ENCODE peak calls at places on chromosomes 4 and X, in four cellular contexts. K is tibial artery, L is transverse colon, M is OCI-LY7. U is an unnamed sample.

GRCh38 chr4:182062936-182063335 is 180.3 kb upstream of the TENM3 start:
- DNase-seq in K (no peak), L (no peak), M (no peak), U (no peak)

GRCh38 chrX:132181364-132181763 is 37.9 kb downstream of the RAP2C start:
- DNase-seq in L (peak), M (no peak), K (no peak), U (no peak)

GRCh38 chrX:151724563-151725337 is 8.9 kb downstream of the FATE1 start:
- DNase-seq in K (no peak), L (no peak), M (no peak), U (no peak)

GRCh38 chr4:148782284-148782683 is 340.1 kb upstream of the NR3C2 start:
- DNase-seq in K (no peak), L (no peak), M (no peak), U (no peak)

GRCh38 chrX:130680164-130681035 is 222.6 kb downstream of the ENOX2 start:
- DNase-seq in M (no peak), K (no peak), L (no peak), U (no peak)

GRCh38 chrX:70262952-70263567 is 3.1 kb upstream of the P2RY4 start:
- DNase-seq in K (no peak), L (peak), M (peak), U (peak)

GRCh38 chr4:140092094-140092820 is 61.7 kb downstream of the MAML3 start:
- DNase-seq in M (no peak), L (peak), K (no peak), U (peak)

GRCh38 chr4:74181225-74181624 is 23.3 kb downstream of the MTHFD2L start:
- DNase-seq in K (no peak), M (no peak), L (no peak), U (no peak)

GRCh38 chr4:154004859-154005520 is 216.1 kb upstream of the SFRP2 start:
- DNase-seq in K (no peak), L (no peak), M (no peak), U (no peak)

GRCh38 chr4:77434299-77435092 is 171.1 kb upstream of the CXCL13 start:
- DNase-seq in L (no peak), K (peak), M (no peak), U (no peak)
- H3K27ac ChIP-seq in L (no peak), K (peak), M (no peak), U (no peak)

DNA sequence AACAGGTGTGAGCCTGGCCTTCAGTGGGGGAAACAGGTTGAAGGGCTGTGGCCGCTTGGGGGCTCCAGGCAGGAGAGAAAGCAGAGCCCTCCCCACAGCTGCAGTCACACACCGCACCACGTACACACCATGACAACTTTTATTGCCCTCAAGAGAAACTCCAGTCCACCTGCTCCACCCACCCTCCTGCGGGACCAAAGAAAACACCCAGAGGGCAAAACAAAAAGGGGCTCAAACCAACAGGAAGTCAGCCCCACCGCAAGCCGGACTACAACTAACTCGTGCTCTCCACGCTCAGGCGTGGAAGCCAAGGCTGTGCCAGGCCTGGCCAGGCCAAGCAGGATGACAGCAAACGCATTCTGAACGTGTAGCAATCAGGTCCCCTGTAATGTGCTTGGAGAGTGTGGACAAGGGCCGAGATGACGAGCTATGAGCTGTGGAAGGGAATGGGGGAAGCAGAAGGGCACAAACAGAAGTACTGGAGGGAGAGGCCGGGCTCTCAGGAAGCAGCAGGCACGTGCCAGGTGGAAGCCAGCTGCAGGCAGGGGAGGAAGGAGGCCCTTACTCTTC is 12.7 kb downstream of the SLC6A8 start:
- DNase-seq in L (no peak), K (no peak), M (no peak), U (no peak)
- H3K27ac ChIP-seq in L (peak), K (peak), M (no peak), U (no peak)

GRCh38 chrX:45472968-45473367 is 272.3 kb upstream of the DIPK2B start:
- DNase-seq in M (no peak), L (no peak), K (no peak), U (no peak)
- H3K27ac ChIP-seq in M (no peak), L (no peak), K (no peak), U (no peak)

DNA sequence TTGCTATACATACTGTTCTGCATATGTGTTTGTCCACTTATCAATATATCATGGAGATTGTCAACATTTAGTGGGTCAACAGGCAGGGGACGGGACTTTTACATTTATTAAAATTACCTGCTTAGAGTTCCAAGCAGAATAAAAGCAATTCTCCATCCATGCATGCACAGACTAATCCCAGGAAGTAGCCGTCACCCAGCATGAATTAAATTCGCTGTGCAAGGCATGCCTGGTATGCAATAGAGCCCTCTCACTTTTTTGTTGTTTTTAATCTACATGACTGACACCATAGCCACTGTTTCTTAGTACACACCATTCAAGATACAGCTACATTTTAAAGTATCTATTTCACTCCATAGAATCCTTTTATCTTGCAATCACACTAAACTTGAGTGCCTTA is 108.9 kb downstream of the USP46 start:
- DNase-seq in L (no peak), M (no peak), K (no peak), U (no peak)
- H3K27ac ChIP-seq in L (no peak), M (no peak), K (no peak), U (no peak)

GRCh38 chrX:153671589-153672530 is 1.8 kb downstream of the PNCK start:
- DNase-seq in K (no peak), M (no peak), L (no peak), U (no peak)
- H3K27ac ChIP-seq in K (no peak), M (no peak), L (peak), U (no peak)

DNA sequence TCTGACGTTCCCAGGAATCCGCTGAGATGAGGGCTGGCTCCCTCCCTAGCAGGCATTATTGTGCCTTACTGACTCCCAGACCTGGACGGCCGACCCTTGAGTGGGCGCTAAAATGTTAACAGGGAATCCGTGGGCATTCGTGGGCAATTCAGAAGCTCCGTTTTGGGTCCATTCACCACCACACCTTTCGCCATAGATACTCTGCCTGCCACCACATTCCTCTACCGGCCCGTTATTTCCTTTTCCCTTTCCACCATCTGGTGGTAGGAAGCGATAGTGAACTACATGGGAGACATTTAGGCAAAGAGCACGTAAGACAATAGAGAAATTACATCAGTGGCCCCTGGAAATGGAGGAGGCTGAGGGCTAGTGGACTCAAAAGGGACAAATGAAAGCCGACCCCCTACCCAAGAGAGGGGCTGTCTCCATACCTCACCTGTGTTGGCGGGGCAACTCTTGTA is 1.0 kb upstream of the SH3KBP1 start:
- DNase-seq in M (peak), K (no peak), L (no peak), U (peak)
- H3K27ac ChIP-seq in M (peak), K (peak), L (peak), U (no peak)

GRCh38 chr4:106796866-106797265 is 239.2 kb downstream of the DKK2 start:
- DNase-seq in L (no peak), M (no peak), K (no peak), U (no peak)
- H3K27ac ChIP-seq in L (no peak), M (no peak), K (no peak), U (no peak)

GRCh38 chrX:154729439-154729838 is 21.4 kb downstream of the GAB3 start:
- DNase-seq in M (no peak), L (no peak), K (no peak), U (no peak)
- H3K27ac ChIP-seq in M (no peak), L (peak), K (peak), U (no peak)